ENCODE peak calls at places on chromosomes 13 and 19, in nine cellular contexts. Y is stomach, Z is GM12878, L is esophagus muscularis mucosa, V is A549, P is sigmoid colon, N is tibial nerve, C is transverse colon, O is suprapubic skin. I is an unnamed sample.

GRCh38 chr13:39129253-39129652 is 91.0 kb downstream of the NHLRC3 start:
- DNase-seq in V (no peak), O (no peak), N (no peak), Y (no peak), Z (no peak), C (no peak), P (no peak), L (no peak), I (no peak)

GRCh38 chr13:112933649-112934048 is 35.4 kb upstream of the MCF2L start:
- DNase-seq in N (no peak), P (peak), C (no peak), L (no peak), Y (no peak), Z (no peak), V (no peak), O (no peak), I (no peak)

GRCh38 chr19:46863818-46864629 is 3.2 kb downstream of the ARHGAP35 start:
- DNase-seq in Y (peak), Z (no peak), P (peak), C (no peak), L (no peak), V (no peak), N (no peak), O (peak), I (no peak)

GRCh38 chr19:46970815-46971214 is 48.8 kb upstream of the NPAS1 start:
- DNase-seq in N (no peak), O (no peak), C (no peak), Y (no peak), L (no peak), V (no peak), P (no peak), Z (no peak), I (no peak)

GRCh38 chr13:98959775-98960325 is 18.0 kb downstream of the DOCK9 start:
- DNase-seq in L (no peak), Z (no peak), P (no peak), N (no peak), V (no peak), Y (no peak), C (no peak), O (no peak), I (no peak)

GRCh38 chr19:4264812-4265211 is 14.3 kb upstream of the SHD start:
- DNase-seq in Z (no peak), P (no peak), L (no peak), V (no peak), C (no peak), N (no peak), Y (no peak), O (no peak), I (no peak)

GRCh38 chr19:6066661-6067646 is 43.3 kb downstream of the RFX2 start:
- DNase-seq in Y (peak), P (peak), L (peak), N (peak), C (peak), O (peak), Z (no peak), V (peak), I (peak)

GRCh38 chr19:3932931-3933810 is at the start of gene NMRK2:
- DNase-seq in Y (no peak), N (no peak), L (no peak), O (no peak), P (no peak), C (no peak), V (no peak), Z (no peak), I (no peak)

GRCh38 chr19:8355631-8356402 is 8.1 kb upstream of the ANGPTL4 start:
- DNase-seq in C (no peak), P (no peak), V (no peak), Y (no peak), Z (no peak), L (no peak), N (peak), O (peak), I (no peak)

GRCh38 chr13:23433171-23434153 is at the start of gene SACS:
- DNase-seq in P (peak), Y (no peak), O (no peak), Z (no peak), C (no peak), L (peak), V (peak), N (no peak), I (no peak)

GRCh38 chr13:68888832-68889231 is 1218.8 kb upstream of the ATXN8OS start:
- DNase-seq in Y (no peak), Z (no peak), O (no peak), L (no peak), N (no peak), V (no peak), P (no peak), C (no peak), I (no peak)

GRCh38 chr19:5261151-5261890 is 79.3 kb downstream of the PTPRS start:
- DNase-seq in Y (no peak), O (no peak), L (no peak), C (no peak), Z (no peak), N (no peak), V (no peak), P (no peak), I (no peak)

GRCh38 chr13:53121131-53121773 is 92.6 kb downstream of the OLFM4 start:
- DNase-seq in P (no peak), L (no peak), C (no peak), O (no peak), Y (no peak), Z (no peak), N (no peak), V (no peak), I (no peak)

GRCh38 chr19:13693933-13694332 is 70.4 kb upstream of the MRI1 start:
- DNase-seq in Y (no peak), V (no peak), O (no peak), N (no peak), P (no peak), C (no peak), L (no peak), Z (no peak), I (no peak)

GRCh38 chr19:35644987-35645679 is 3.0 kb upstream of the COX6B1 start:
- DNase-seq in O (peak), N (peak), L (peak), C (peak), V (peak), Y (peak), Z (no peak), P (peak), I (peak)

GRCh38 chr19:10872551-10873107 is 1.3 kb downstream of the CARM1 start:
- DNase-seq in L (no peak), Z (no peak), O (no peak), V (no peak), Y (no peak), P (no peak), N (no peak), C (no peak), I (no peak)

GRCh38 chr19:10874019-10874418 is 2.7 kb downstream of the CARM1 start:
- DNase-seq in V (no peak), L (no peak), C (peak), Z (no peak), Y (no peak), O (no peak), P (no peak), N (no peak), I (no peak)

GRCh38 chr19:10870501-10870954 is 825 bp upstream of the CARM1 start:
- DNase-seq in N (no peak), O (no peak), P (no peak), V (no peak), Z (no peak), Y (no peak), L (no peak), C (no peak), I (no peak)

GRCh38 chr19:10870955-10871603 is at the start of gene CARM1:
- DNase-seq in L (peak), O (peak), Z (peak), V (peak), C (peak), N (peak), P (peak), Y (peak), I (peak)

DNA sequence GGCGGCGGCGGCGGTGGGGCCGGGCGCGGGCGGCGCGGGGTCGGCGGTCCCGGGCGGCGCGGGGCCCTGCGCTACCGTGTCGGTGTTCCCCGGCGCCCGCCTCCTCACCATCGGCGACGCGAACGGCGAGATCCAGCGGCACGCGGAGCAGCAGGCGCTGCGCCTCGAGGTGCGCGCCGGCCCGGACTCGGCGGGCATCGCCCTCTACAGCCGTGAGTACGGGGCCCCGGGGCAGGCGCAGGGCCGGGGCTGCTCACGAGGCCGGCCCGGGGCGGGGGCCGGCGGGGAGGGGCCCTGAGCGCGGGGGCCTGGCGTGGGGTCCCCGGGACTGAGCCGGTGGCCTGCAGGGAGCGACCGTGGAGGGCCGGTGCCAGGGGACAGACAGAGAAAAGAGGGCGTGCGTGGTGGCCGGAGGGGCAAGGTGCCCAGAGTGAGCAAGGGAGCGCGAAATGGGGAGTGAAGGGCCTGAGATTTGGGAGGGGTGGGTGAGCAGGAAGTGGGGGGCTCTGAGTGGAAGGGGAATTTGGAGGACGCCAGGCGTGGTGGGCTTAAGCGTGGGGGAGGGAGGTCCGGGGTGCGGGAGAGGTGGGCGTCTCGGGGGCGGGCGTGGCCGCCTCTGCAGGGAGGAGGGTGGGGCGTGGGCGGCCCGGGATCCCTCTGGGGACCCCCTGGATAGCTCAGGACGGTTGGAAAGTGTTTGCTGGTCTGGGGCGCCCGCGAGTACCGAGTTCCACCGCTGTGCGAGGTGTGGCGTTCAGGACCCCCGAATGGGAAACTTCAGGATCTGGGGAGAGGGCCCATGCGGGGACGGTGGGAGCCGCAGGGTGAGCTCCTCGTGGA is 578 bp downstream of the CARM1 start:
- DNase-seq in L (no peak), P (peak), C (peak), N (no peak), V (no peak), Z (no peak), Y (peak), O (peak), I (peak)
- TF ChIP-seq CTCF in L (peak), P (peak), C (peak), N (no peak), V (no peak), Z (no peak), Y (no peak), O (no peak), I (no peak)

DNA sequence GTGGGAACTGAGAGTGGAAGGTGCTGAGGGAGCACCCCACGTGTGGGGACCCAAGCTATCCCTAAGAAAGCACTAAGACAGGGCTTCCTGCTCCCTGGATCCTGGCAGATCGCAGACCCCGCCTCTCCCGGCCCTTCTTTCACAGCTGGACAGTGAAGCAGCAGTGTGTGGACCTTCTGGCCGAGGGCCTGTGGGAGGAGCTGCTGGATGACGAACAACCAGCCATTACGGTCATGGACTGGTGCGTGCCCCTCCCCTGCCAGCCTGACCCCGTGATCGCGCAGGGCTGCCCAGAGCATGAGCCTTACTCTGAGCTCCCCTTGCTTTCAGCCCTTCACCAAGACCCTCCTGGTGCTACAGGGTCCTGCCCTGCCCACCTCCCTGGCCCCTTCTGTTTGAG is 2.3 kb downstream of the NCCRP1 start:
- DNase-seq in V (no peak), O (no peak), N (no peak), Y (peak), L (no peak), P (peak), Z (no peak), C (no peak), I (peak)
- TF ChIP-seq EP300 in V (no peak), O (no peak), N (no peak), Y (no peak), L (no peak), P (no peak), Z (no peak), C (no peak), I (no peak)

DNA sequence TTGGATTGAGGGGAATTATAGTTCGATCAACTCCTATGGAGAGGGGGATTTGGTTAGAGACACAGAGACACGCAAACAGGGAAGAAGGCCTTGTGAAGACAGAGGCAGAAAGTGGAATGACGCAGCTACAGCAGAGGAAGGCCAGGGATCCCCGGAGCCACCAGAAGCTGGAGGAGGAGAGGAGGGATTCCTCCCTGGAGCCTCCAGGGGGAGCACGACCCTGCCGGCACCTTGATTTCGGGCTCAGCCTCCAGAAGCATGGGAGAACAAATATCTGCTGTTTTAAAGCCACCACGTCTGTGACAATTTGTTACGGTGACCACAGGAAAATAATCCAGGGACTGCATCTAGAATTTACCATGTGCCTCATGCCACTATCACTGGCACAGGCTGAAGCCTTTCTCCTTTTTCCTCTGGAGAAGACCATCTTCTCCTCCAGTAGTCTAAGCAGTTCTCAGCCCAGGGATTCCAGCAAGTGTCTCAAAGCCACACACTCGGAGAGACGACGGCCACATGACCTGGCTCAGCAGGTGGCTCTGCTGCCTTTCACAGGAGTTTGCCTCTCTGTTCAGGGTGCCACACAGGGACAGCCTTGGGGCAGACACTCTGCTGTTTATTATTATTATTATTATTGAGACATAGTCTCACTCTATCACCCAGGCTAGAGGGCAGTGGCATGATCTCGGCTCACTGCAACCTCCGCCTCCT is 39.9 kb upstream of the CCNE1 start:
- DNase-seq in L (no peak), O (no peak), Z (no peak), N (peak), Y (peak), V (peak), C (peak), P (no peak), I (peak)
- TF ChIP-seq POLR2A in L (no peak), O (no peak), Z (no peak), N (no peak), Y (no peak), V (no peak), C (no peak), P (no peak), I (no peak)

GRCh38 chr13:81540777-81541176 is 1199.9 kb upstream of the SPRY2 start:
- DNase-seq in O (no peak), P (no peak), V (no peak), Y (no peak), N (no peak), Z (no peak), L (no peak), C (no peak), I (no peak)
- TF ChIP-seq CTCF in O (no peak), P (peak), V (no peak), Y (no peak), N (peak), Z (no peak), L (no peak), C (no peak), I (no peak)

GRCh38 chr13:50631041-50631440 is 212.5 kb downstream of the DLEU7 start:
- DNase-seq in V (no peak), Z (no peak), L (no peak), C (no peak), Y (no peak), P (no peak), N (no peak), O (no peak), I (no peak)
- TF ChIP-seq EP300 in V (no peak), Z (no peak), L (no peak), C (no peak), Y (no peak), P (no peak), N (no peak), O (no peak), I (no peak)

GRCh38 chr19:55117636-55118391 is at the start of gene PPP1R12C:
- DNase-seq in Z (peak), O (peak), C (peak), N (peak), P (peak), V (peak), Y (peak), L (peak), I (peak)
- TF ChIP-seq POLR2A in Z (peak), O (no peak), C (no peak), N (peak), P (no peak), V (peak), Y (no peak), L (no peak), I (no peak)